ENCODE peak calls at places on chromosomes 1 and 21, in six cellular contexts. D is fibroblast of lung, I is A549, F is astrocyte of the spinal cord, P is glutamatergic neuron, H is neural crest cell. Q is an unnamed sample.

GRCh38 chr1:113146242-113147072 is 73.5 kb downstream of the LRIG2 start:
- DNase-seq in P (no peak), D (peak; percentile 66), F (peak; percentile 32), I (no peak), H (no peak), Q (peak; percentile 35)

GRCh38 chr1:25064465-25065238 is 134.6 kb upstream of the RUNX3 start:
- DNase-seq in D (no peak), H (no peak), P (peak; percentile 2), I (no peak), F (no peak), Q (no peak)

GRCh38 chr1:91862120-91862519 is 23.8 kb downstream of the TGFBR3 start:
- DNase-seq in I (no peak), P (no peak), D (no peak), H (no peak), F (no peak), Q (no peak)

GRCh38 chr1:215992620-215993019 is 425.5 kb downstream of the KCTD3 start:
- DNase-seq in F (peak; percentile 39), I (peak; percentile 2), H (no peak), D (no peak), P (no peak), Q (no peak)

GRCh38 chr1:93350875-93351274 is 5.2 kb downstream of the DR1 start:
- DNase-seq in P (no peak), D (no peak), H (no peak), I (no peak), F (no peak), Q (no peak)

GRCh38 chr1:25580933-25581332 is 35.7 kb upstream of the MAN1C1 start:
- DNase-seq in F (no peak), H (no peak), I (no peak), D (no peak), P (no peak), Q (no peak)

GRCh38 chr1:74641161-74641560 is 32.4 kb downstream of the ERICH3 start:
- DNase-seq in I (no peak), F (no peak), P (no peak), D (peak; percentile 69), H (no peak), Q (no peak)

GRCh38 chr1:192811594-192812239 is 2.9 kb downstream of the RGS2 start:
- DNase-seq in D (no peak), H (no peak), P (no peak), I (no peak), F (no peak), Q (no peak)

GRCh38 chr1:37448185-37448584 is 26.2 kb upstream of the ZC3H12A start:
- DNase-seq in D (no peak), P (no peak), F (no peak), H (no peak), I (no peak), Q (no peak)
- TF ChIP-seq CTCF in D (no peak), P (no peak), F (no peak), H (no peak), I (no peak), Q (no peak)

GRCh38 chr21:30839304-30839703 is 9.7 kb upstream of the KRTAP7-1 start:
- DNase-seq in P (peak; percentile 74), D (no peak), F (no peak), I (no peak), H (peak; percentile 36), Q (peak; percentile 78)
- TF ChIP-seq CTCF in P (peak; percentile 51), D (no peak), F (peak; percentile 19), I (no peak), H (peak; percentile 76), Q (peak; percentile 57)

DNA sequence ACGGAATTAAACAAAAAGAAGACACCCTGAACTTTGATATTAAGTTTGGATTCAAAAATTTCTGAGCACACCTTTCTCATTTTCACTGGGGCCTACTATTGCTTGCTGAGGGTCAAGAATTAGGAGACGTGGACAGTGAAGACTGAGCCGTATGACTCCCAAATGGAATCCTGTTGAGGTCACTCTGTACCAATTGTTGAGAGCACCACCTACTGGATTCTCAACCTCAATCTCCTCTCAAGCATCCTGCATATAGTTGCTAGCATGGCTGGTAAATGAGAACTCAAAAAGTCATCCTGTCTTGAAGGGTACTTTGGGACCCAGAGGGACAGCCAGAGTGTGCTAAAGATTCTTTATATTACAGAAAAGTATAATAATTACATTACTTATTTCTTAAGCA is 20.2 kb upstream of the MTR start:
- DNase-seq in H (no peak), D (peak; percentile 19), P (no peak), F (no peak), I (no peak), Q (peak; percentile 34)
- TF ChIP-seq CTCF in H (no peak), D (peak; percentile 45), P (no peak), F (peak; percentile 31), I (peak; percentile 24), Q (peak; percentile 42)

GRCh38 chr1:107964397-107965111 is 426 bp downstream of the VAV3 start:
- DNase-seq in H (no peak), I (no peak), F (peak; percentile 14), D (peak; percentile 9), P (peak; percentile 35), Q (peak; percentile 28)

GRCh38 chr1:107963601-107964396 is 1.2 kb downstream of the VAV3 start:
- DNase-seq in I (no peak), P (peak; percentile 35), D (peak; percentile 12), F (peak; percentile 13), H (peak; percentile 6), Q (peak; percentile 28)

GRCh38 chr1:107966550-107966949 is 1.6 kb upstream of the VAV3 start:
- DNase-seq in H (no peak), I (no peak), D (no peak), F (no peak), P (no peak), Q (no peak)

GRCh38 chr1:107963009-107963408 is 2.0 kb downstream of the VAV3 start:
- DNase-seq in I (no peak), H (no peak), P (peak; percentile 19), D (no peak), F (no peak), Q (no peak)

DNA sequence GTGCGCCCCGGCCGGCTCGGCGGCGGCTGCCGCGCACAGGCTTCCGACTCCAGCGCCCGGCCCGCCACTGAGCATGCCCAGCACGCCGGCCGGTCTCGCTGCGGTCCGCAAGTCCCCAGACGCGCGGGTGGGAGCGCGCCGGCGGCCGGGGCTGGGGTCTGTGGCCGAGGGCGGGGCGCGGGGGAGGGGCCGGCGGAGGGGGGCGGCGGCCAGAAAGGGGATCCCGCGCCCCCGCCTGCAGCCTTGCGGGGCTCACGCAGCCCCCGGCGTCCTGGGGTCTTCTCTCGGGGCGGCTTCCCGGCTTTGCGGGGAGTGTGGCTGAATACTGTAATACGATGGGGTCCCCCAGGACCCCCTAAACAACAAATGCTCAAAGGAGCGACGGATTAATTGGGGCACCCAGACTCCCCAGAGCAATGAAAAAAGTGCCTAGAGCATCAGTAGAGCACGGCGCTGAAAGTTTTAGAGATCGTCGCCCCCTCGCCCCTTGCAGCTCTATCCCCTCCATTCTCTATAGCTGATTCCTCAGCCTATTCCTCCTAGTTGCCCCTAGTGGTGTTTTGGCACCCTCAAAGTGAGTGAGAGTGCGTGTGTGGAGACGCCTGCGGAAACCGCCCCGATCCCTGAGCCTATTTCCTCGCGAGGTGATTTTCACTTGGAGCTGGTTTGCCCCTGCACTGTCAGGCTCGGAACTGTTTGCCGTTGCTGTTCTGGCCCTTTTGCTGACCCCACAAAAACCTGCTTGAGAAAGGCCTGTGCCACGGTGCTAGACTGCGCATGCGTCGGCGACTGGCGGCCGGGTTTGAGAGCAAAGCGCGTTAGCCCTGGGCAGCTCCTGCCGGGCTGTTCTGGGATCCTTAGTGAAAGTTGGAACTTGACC is at the start of gene VAV3:
- DNase-seq in H (peak; percentile 77), D (peak; percentile 60), F (peak; percentile 55), P (peak; percentile 90), I (peak; percentile 58), Q (peak; percentile 85)
- TF ChIP-seq CTCF in H (peak; percentile 51), D (no peak), F (no peak), P (no peak), I (no peak), Q (no peak)

GRCh38 chr1:228392111-228392936 is 14.3 kb downstream of the TRIM11 start:
- DNase-seq in I (no peak), F (peak; percentile 47), D (peak; percentile 32), H (no peak), P (no peak), Q (no peak)

GRCh38 chr1:228394571-228395394 is 11.9 kb downstream of the TRIM11 start:
- DNase-seq in D (no peak), H (no peak), I (no peak), P (no peak), F (no peak), Q (no peak)

GRCh38 chr1:228393811-228394570 is 12.6 kb downstream of the TRIM11 start:
- DNase-seq in H (no peak), D (no peak), P (no peak), F (no peak), I (no peak), Q (no peak)

GRCh38 chr1:228391411-228392020 is 15.1 kb downstream of the TRIM11 start:
- DNase-seq in P (no peak), F (no peak), D (no peak), H (no peak), I (no peak), Q (no peak)

GRCh38 chr1:228393268-228393699 is 13.4 kb downstream of the TRIM11 start:
- DNase-seq in P (no peak), D (peak; percentile 72), H (no peak), F (peak; percentile 40), I (no peak), Q (no peak)
- TF ChIP-seq CTCF in P (no peak), D (peak; percentile 69), H (peak; percentile 37), F (peak; percentile 64), I (peak; percentile 43), Q (peak; percentile 29)

GRCh38 chr21:43731891-43732711 is 13.2 kb downstream of the PDXK start:
- DNase-seq in D (peak; percentile 77), F (no peak), P (no peak), H (no peak), I (no peak), Q (no peak)

GRCh38 chr21:43727571-43728466 is 8.9 kb downstream of the PDXK start:
- DNase-seq in D (no peak), I (peak; percentile 46), H (no peak), F (no peak), P (peak; percentile 85), Q (no peak)

GRCh38 chr21:43726686-43727570 is 8.0 kb downstream of the PDXK start:
- DNase-seq in I (no peak), P (no peak), D (no peak), H (no peak), F (no peak), Q (no peak)

GRCh38 chr21:43731476-43731875 is 12.5 kb downstream of the PDXK start:
- DNase-seq in D (no peak), F (no peak), I (no peak), H (no peak), P (no peak), Q (peak; percentile 80)

GRCh38 chr21:43728467-43729390 is 9.8 kb downstream of the PDXK start:
- DNase-seq in D (peak; percentile 99), F (peak; percentile 99), I (peak; percentile 68), H (peak; percentile 69), P (peak; percentile 89), Q (peak; percentile 97)
- TF ChIP-seq CTCF in D (peak; percentile 19), F (peak; percentile 39), I (no peak), H (peak; percentile 61), P (peak; percentile 65), Q (peak; percentile 63)

DNA sequence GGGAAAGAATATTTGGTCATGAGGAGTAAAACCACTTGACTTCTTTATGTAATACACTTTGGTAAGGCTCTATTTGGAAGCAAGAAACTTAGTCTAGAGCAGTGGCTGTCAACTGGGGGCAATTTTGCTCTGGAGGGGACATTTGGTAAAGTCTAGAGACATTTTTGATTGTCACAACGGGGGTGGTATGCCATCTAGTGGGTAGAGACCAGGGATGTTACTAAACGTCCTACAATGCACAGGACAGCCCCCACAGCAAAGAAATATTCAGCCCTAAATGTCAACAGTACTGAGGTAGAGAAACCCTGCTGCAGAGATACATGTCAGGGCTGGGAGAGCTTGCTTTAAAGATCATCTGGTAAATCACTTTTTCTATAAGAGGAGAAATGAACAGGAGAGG is 13.5 kb downstream of the FUCA1 start:
- DNase-seq in D (no peak), P (no peak), H (no peak), I (no peak), F (no peak), Q (no peak)
- TF ChIP-seq CTCF in D (no peak), P (no peak), H (no peak), I (peak; percentile 43), F (peak; percentile 7), Q (no peak)

Q was measured in hepatocyte.